ENCODE peak calls at places on chromosome 7, in six cellular contexts. E, T, P, Y, F and B are unnamed samples.

GRCh38 chr7:2357165-2357564 is 2.5 kb downstream of the EIF3B start:
- DNase-seq in E (no peak), T (no peak), P (no peak), Y (no peak), F (no peak), B (no peak)

GRCh38 chr7:7614066-7614738 is 26.4 kb upstream of the UMAD1 start:
- DNase-seq in E (no peak), T (no peak), P (no peak), Y (no peak), F (no peak), B (no peak)

GRCh38 chr7:47945261-47946015 is 2.8 kb downstream of the PKD1L1 start:
- DNase-seq in E (peak), T (peak), P (no peak), Y (peak), F (peak), B (no peak)

GRCh38 chr7:22174574-22174953 is 182.4 kb downstream of the RAPGEF5 start:
- DNase-seq in E (no peak), T (no peak), P (no peak), Y (no peak), F (no peak), B (no peak)

GRCh38 chr7:90222811-90223725 is 11.5 kb downstream of the STEAP2 start:
- DNase-seq in E (no peak), T (no peak), P (peak), Y (no peak), F (no peak), B (no peak)

GRCh38 chr7:149237502-149237901 is 1.9 kb upstream of the ZNF212 start:
- DNase-seq in E (no peak), T (no peak), P (no peak), Y (no peak), F (no peak), B (no peak)

GRCh38 chr7:129189661-129190310 is 1.4 kb downstream of the SMO start:
- DNase-seq in E (no peak), T (no peak), P (no peak), Y (no peak), F (no peak), B (no peak)

GRCh38 chr7:94547128-94547527 is 37.5 kb downstream of the CASD1 start:
- DNase-seq in E (no peak), T (no peak), P (peak), Y (no peak), F (no peak), B (no peak)

GRCh38 chr7:105202561-105203130 is 186.1 kb downstream of the SRPK2 start:
- DNase-seq in E (no peak), T (peak), P (no peak), Y (no peak), F (no peak), B (no peak)

GRCh38 chr7:137943132-137943551 is 58.7 kb downstream of the CREB3L2 start:
- DNase-seq in E (no peak), T (peak), P (no peak), Y (no peak), F (no peak), B (no peak)

GRCh38 chr7:70477051-70478010 is 654.6 kb upstream of the GALNT17 start:
- DNase-seq in E (no peak), T (peak), P (no peak), Y (no peak), F (no peak), B (no peak)

DNA sequence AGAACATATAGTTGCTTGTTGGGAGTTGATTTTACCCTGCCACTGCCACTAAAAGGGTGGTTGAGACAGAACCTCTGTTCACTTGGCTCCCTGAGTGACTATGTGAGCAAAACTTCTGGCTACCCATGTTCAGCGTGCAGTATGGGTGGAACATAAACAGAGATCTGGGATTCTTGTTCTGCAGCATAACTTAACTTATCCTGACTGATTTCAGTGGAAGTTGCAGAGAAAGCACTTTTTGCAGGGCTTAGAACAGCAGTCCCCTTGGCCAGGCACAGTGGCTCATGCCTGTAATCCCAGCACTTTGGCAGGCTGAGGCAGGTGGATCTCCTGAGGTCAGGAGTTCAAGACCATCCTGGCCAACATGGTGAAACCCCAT is 14.7 kb downstream of the CCL26 start:
- DNase-seq in E (no peak), T (no peak), P (no peak), Y (no peak), F (no peak), B (no peak)
- TF ChIP-seq CTCF in E (no peak), T (no peak), P (no peak), Y (no peak), F (no peak), B (no peak)

GRCh38 chr7:100676501-100677306 is 3.2 kb downstream of the GNB2 start:
- DNase-seq in E (no peak), T (no peak), P (no peak), Y (peak), F (no peak), B (no peak)
- H3K4me3 ChIP-seq in E (no peak), T (peak), P (peak), Y (peak), F (no peak), B (peak)

GRCh38 chr7:28145090-28145626 is 35.4 kb downstream of the JAZF1 start:
- DNase-seq in E (no peak), T (no peak), P (no peak), Y (no peak), F (no peak), B (no peak)

GRCh38 chr7:28145931-28146330 is 34.7 kb downstream of the JAZF1 start:
- DNase-seq in E (no peak), T (no peak), P (no peak), Y (no peak), F (no peak), B (no peak)

GRCh38 chr7:28140964-28141363 is 39.6 kb downstream of the JAZF1 start:
- DNase-seq in E (no peak), T (no peak), P (no peak), Y (no peak), F (no peak), B (no peak)

GRCh38 chr7:28144266-28144665 is 36.3 kb downstream of the JAZF1 start:
- DNase-seq in E (no peak), T (no peak), P (no peak), Y (no peak), F (no peak), B (no peak)

DNA sequence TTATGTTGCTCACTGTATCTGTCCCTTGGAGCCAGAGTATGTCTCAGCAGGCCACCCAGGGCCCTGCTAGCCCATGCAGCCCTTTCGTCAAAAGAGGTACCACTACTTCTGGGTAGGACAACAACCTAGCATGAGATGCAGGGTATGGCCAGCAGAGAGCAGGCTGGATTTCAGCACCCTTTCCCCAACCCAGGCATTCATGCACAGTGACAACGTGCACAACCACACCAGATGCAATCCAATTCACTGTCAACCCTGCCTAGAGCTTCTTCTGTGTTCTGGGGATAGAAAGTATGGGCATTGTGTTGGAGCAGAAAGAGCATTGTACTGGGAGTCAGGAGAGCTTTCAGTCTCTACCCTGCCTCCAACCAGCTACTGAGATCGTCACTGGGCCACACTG is 37.9 kb downstream of the JAZF1 start:
- DNase-seq in E (no peak), T (no peak), P (no peak), Y (no peak), F (no peak), B (no peak)
- TF ChIP-seq CTCF in E (no peak), T (no peak), P (no peak), Y (no peak), F (no peak), B (no peak)

GRCh38 chr7:5692845-5693278 is 88.6 kb downstream of the RNF216 start:
- DNase-seq in E (no peak), T (no peak), P (no peak), Y (no peak), F (no peak), B (no peak)
- H3K4me3 ChIP-seq in E (no peak), T (no peak), P (no peak), Y (peak), F (no peak), B (peak)

GRCh38 chr7:37516610-37517108 is 68.0 kb upstream of the ELMO1 start:
- DNase-seq in E (no peak), T (no peak), P (no peak), Y (no peak), F (peak), B (no peak)

GRCh38 chr7:37524056-37524455 is 75.4 kb upstream of the ELMO1 start:
- DNase-seq in E (no peak), T (no peak), P (no peak), Y (no peak), F (no peak), B (no peak)

GRCh38 chr7:37514520-37514919 is 65.9 kb upstream of the ELMO1 start:
- DNase-seq in E (no peak), T (no peak), P (no peak), Y (no peak), F (no peak), B (no peak)

GRCh38 chr7:37518266-37518665 is 69.6 kb upstream of the ELMO1 start:
- DNase-seq in E (no peak), T (no peak), P (no peak), Y (no peak), F (no peak), B (no peak)
- TF ChIP-seq CTCF in E (no peak), T (no peak), P (no peak), Y (no peak), F (no peak), B (no peak)